ENCODE peak calls at places on chromosomes 12 and 14, in five cellular contexts. A is heart right ventricle, B is HCT116, N is Peyer's patch, O is GM23248. U is an unnamed sample. For H3K4me1, H3K36me3 and H3K9me3, the result is how much of the 10 kb centered on the place peaks cover.

GRCh38 chr12:62604856-62605255 is 138.2 kb downstream of the MON2 start:
- DNase-seq in A (no peak), B (no peak), N (no peak), O (peak), U (no peak)

GRCh38 chr14:68345738-68346137 is 447.1 kb downstream of the ZFP36L1 start:
- DNase-seq in A (no peak), B (no peak), N (no peak), O (peak), U (no peak)

GRCh38 chr12:105369014-105369413 is 38.5 kb downstream of the C12orf75 start:
- DNase-seq in A (no peak), B (no peak), N (no peak), O (peak), U (no peak)

GRCh38 chr12:48838048-48838447 is 13.9 kb downstream of the DDX23 start:
- DNase-seq in A (no peak), B (no peak), N (no peak), O (no peak), U (no peak)

GRCh38 chr14:100039903-100040302 is 25.3 kb upstream of the EVL start:
- DNase-seq in A (no peak), B (no peak), N (no peak), O (no peak), U (no peak)

GRCh38 chr12:15186593-15186992 is 34.6 kb downstream of the RERG start:
- DNase-seq in A (no peak), B (no peak), N (no peak), O (no peak), U (no peak)

GRCh38 chr14:85479771-85480170 is 50.2 kb upstream of the FLRT2 start:
- DNase-seq in A (no peak), B (no peak), N (no peak), O (no peak), U (no peak)

GRCh38 chr12:16385779-16386646 is 38.6 kb downstream of the MGST1 start:
- DNase-seq in A (no peak), B (no peak), N (no peak), O (peak), U (no peak)

GRCh38 chr14:103001226-103001625 is 56.1 kb downstream of the CDC42BPB start:
- DNase-seq in A (no peak), B (no peak), N (no peak), O (no peak), U (no peak)

GRCh38 chr12:71440393-71441349 is 1.1 kb downstream of the LGR5 start:
- DNase-seq in A (no peak), B (no peak), N (peak), O (peak), U (peak)

GRCh38 chr12:29164477-29165163 is 15.5 kb downstream of the FAR2 start:
- DNase-seq in A (no peak), B (no peak), N (no peak), O (peak), U (no peak)

GRCh38 chr14:58280954-58281787 is 17.2 kb upstream of the ARID4A start:
- DNase-seq in A (no peak), B (no peak), N (no peak), O (peak), U (no peak)

GRCh38 chr14:92986254-92987147 is 63.6 kb downstream of the CHGA start:
- DNase-seq in A (peak), B (no peak), N (no peak), O (peak), U (peak)

GRCh38 chr14:102799684-102800562 is 22.7 kb downstream of the TRAF3 start:
- DNase-seq in A (no peak), B (no peak), N (no peak), O (peak), U (no peak)

GRCh38 chr14:30195946-30196345 is 268.3 kb upstream of the PRKD1 start:
- DNase-seq in A (no peak), B (no peak), N (no peak), O (peak), U (no peak)

GRCh38 chr12:27331299-27331926 is 1.2 kb upstream of the BMAL2 start:
- DNase-seq in A (no peak), B (peak), N (no peak), O (peak), U (no peak)

GRCh38 chr14:30440986-30441385 is 118.0 kb upstream of the G2E3 start:
- DNase-seq in A (no peak), B (no peak), N (no peak), O (peak), U (no peak)

GRCh38 chr12:120538281-120539156 is 4.4 kb downstream of the RNF10 start:
- DNase-seq in A (peak), B (no peak), N (peak), O (peak), U (peak)

GRCh38 chr14:38207830-38208815 is at the start of gene SSTR1:
- DNase-seq in A (no peak), B (no peak), N (peak), O (peak), U (no peak)

GRCh38 chr14:60222820-60223219 is 26.2 kb upstream of the PPM1A start:
- DNase-seq in A (peak), B (no peak), N (no peak), O (no peak), U (no peak)

GRCh38 chr12:39331539-39332261 is 111.2 kb downstream of the KIF21A start:
- DNase-seq in A (no peak), B (no peak), N (no peak), O (no peak), U (no peak)

GRCh38 chr14:68089146-68089715 is 269.7 kb downstream of the RAD51B start:
- DNase-seq in A (no peak), B (peak), N (no peak), O (peak), U (no peak)

GRCh38 chr14:58071341-58071740 is 80.7 kb downstream of the ARMH4 start:
- DNase-seq in A (no peak), B (no peak), N (no peak), O (no peak), U (no peak)

GRCh38 chr14:22850944-22851790 is 14.8 kb downstream of the MMP14 start:
- DNase-seq in A (peak), B (no peak), N (peak), O (peak), U (peak)

GRCh38 chr12:16530268-16530865 is 75.6 kb downstream of the LMO3 start:
- DNase-seq in A (no peak), B (no peak), N (no peak), O (no peak), U (no peak)

GRCh38 chr14:101193126-101193844 is 289.8 kb upstream of the RTL1 start:
- DNase-seq in A (no peak), B (no peak), N (peak), O (no peak), U (peak)

GRCh38 chr12:38954119-38954746 is 48.8 kb upstream of the CPNE8 start:
- DNase-seq in A (no peak), B (no peak), N (no peak), O (no peak), U (no peak)

GRCh38 chr14:59566725-59567124 is 9.9 kb downstream of the CCDC175 start:
- DNase-seq in A (no peak), B (no peak), N (no peak), O (no peak), U (no peak)

GRCh38 chr14:89435527-89436273 is 18.7 kb upstream of the FOXN3 start:
- DNase-seq in A (no peak), B (no peak), N (peak), O (no peak), U (no peak)

GRCh38 chr14:87805315-87805723 is 187.7 kb downstream of the GALC start:
- DNase-seq in A (peak), B (no peak), N (no peak), O (peak), U (peak)

GRCh38 chr14:90319173-90319572 is 12.6 kb downstream of the NRDE2 start:
- DNase-seq in A (no peak), B (no peak), N (no peak), O (peak), U (no peak)

GRCh38 chr14:50658203-50658602 is 9.9 kb downstream of the SAV1 start:
- DNase-seq in A (no peak), B (no peak), N (no peak), O (peak), U (no peak)

GRCh38 chr12:14260011-14260993 is 105.2 kb upstream of the ATF7IP start:
- DNase-seq in A (peak), B (peak), N (peak), O (peak), U (peak)

GRCh38 chr14:104023325-104024055 is 62.0 kb upstream of the ASPG start:
- DNase-seq in A (no peak), B (no peak), N (no peak), O (peak), U (no peak)
- H3K4me1 ChIP-seq in A (under half), B (under half), N (under half), O (under half), U (under half)

GRCh38 chr12:123726962-123727361 is 14.8 kb downstream of the ATP6V0A2 start:
- DNase-seq in A (no peak), B (no peak), N (no peak), O (no peak), U (no peak)

GRCh38 chr12:123733243-123733642 is 21.1 kb downstream of the ATP6V0A2 start:
- DNase-seq in A (no peak), B (no peak), N (no peak), O (no peak), U (no peak)

GRCh38 chr12:123734268-123734667 is 22.1 kb downstream of the ATP6V0A2 start:
- DNase-seq in A (no peak), B (no peak), N (no peak), O (no peak), U (no peak)

GRCh38 chr12:123732251-123732650 is 20.1 kb downstream of the ATP6V0A2 start:
- DNase-seq in A (no peak), B (no peak), N (no peak), O (no peak), U (no peak)
- H3K36me3 ChIP-seq in A (half or more), B (under half), N (half or more), O (under half), U (half or more)

DNA sequence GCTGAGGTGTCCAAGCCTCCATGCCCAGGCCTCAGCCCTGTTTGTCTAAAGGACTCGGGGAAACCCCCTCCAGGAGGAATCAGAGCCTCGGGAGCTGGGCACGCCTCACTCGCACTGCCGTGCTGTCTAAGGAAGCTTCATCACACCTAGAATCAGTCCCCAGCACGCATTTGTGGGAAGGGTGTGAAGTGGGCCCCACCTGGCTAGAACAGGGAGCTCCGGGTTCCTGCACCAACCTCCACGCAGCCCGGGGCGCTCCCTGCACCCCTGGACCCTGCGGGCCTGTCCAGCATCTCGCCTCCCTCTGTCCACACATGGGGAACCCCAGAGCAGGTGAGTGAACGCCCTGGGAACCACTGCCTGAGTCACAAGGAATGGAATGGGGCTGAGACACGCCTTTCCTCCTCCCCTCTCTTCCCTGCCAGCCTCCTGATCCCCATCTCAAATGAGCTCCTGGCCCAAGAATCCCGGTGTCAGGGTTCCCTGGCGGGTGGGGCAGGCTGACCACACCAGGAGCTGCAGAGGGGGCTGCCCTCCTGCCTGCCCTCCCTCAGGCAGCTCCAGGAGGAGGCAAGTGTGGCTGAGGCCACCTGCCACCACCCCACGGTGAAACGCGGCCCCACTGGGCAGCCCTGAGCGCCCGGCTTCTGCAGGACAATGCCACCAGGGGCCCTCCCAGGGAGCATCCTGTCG is 44.6 kb downstream of the GALNT9 start:
- DNase-seq in A (no peak), B (no peak), N (no peak), O (peak), U (no peak)
- H3K9me3 ChIP-seq in A (under half), B (under half), N (under half), O (under half), U (under half)

GRCh38 chr12:107032266-107032665 is 45.3 kb upstream of the MTERF2 start:
- DNase-seq in A (no peak), B (no peak), N (no peak), O (no peak), U (no peak)
- H3K4me1 ChIP-seq in A (under half), B (under half), N (under half), O (under half), U (under half)

GRCh38 chr12:109501299-109501698 is 23.9 kb downstream of the UBE3B start:
- DNase-seq in A (no peak), B (no peak), N (no peak), O (no peak), U (no peak)

GRCh38 chr12:109503611-109504010 is 26.2 kb downstream of the UBE3B start:
- DNase-seq in A (no peak), B (no peak), N (no peak), O (no peak), U (no peak)

GRCh38 chr12:109502332-109502731 is 24.9 kb downstream of the UBE3B start:
- DNase-seq in A (no peak), B (no peak), N (no peak), O (no peak), U (no peak)

GRCh38 chr12:109497675-109498074 is 20.2 kb downstream of the UBE3B start:
- DNase-seq in A (no peak), B (no peak), N (no peak), O (no peak), U (no peak)

DNA sequence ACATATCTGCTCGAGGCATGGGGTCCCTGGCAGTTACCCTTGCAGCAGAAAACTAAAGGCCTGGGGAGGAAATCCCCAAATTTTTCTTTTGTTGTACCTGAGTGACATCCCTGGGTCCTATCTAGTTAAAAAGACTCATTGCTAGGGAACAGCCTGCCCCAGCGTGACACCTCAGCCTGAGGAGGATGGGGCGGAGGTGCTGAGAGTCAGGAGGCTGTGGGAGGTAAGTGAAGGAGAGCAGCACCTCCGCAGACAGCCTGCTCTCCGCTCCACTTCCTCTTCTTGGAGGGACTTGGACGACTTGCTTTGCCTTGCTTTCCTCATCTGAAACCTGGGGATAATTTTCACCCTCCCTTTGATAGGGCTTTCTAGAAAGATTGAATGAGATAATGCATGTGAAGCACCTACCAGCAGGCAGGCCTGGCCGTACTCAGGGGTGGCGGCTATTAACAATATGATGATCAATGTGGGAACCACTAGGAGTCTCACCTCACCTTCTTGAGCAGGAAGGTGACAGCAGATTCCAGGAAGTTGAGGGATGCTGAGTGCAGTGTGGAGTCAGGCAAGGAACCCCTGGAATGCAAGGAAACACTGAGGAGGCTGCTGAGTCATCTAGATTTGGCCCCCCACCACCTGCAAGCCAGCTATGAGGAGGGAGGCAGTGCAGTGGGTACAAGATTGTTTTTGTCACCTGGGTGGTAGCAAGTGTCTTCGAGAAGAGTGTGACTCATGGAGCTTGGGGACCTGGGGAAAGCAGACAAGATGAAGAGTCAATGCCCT is 23.2 kb downstream of the UBE3B start:
- DNase-seq in A (no peak), B (no peak), N (no peak), O (no peak), U (no peak)
- H3K36me3 ChIP-seq in A (half or more), B (under half), N (half or more), O (half or more), U (half or more)

U was measured in spleen.